ENCODE peak calls at places on chromosomes 11 and 22, in six cellular contexts. P, Y, A, J, T and H are unnamed samples.

GRCh38 chr11:84532364-84532763 is 1094.8 kb downstream of the DLG2 start:
- DNase-seq in P (no peak), Y (no peak), A (no peak), J (no peak), T (no peak), H (no peak)

GRCh38 chr11:23988381-23989006 is 508.4 kb upstream of the LUZP2 start:
- DNase-seq in P (no peak), Y (no peak), A (peak), J (no peak), T (no peak), H (no peak)

GRCh38 chr11:47480762-47481161 is 31.8 kb upstream of the RAPSN start:
- DNase-seq in P (no peak), Y (no peak), A (no peak), J (no peak), T (no peak), H (no peak)

GRCh38 chr11:79335681-79336080 is 105.1 kb downstream of the TENM4 start:
- DNase-seq in P (no peak), Y (no peak), A (no peak), J (no peak), T (no peak), H (no peak)

GRCh38 chr11:16784671-16785070 is 46.2 kb downstream of the C11orf58 start:
- DNase-seq in P (no peak), Y (no peak), A (no peak), J (no peak), T (no peak), H (no peak)

GRCh38 chr11:117868815-117869642 is 7.4 kb downstream of the FXYD6 start:
- DNase-seq in P (no peak), Y (no peak), A (no peak), J (no peak), T (no peak), H (no peak)

GRCh38 chr22:32660292-32660691 is 141.2 kb upstream of the TIMP3 start:
- DNase-seq in P (peak), Y (peak), A (peak), J (peak), T (peak), H (peak)

GRCh38 chr11:134522782-134523570 is 110.9 kb upstream of the B3GAT1 start:
- DNase-seq in P (no peak), Y (no peak), A (no peak), J (no peak), T (no peak), H (no peak)

GRCh38 chr11:106173291-106173690 is 95.8 kb downstream of the AASDHPPT start:
- DNase-seq in P (no peak), Y (no peak), A (no peak), J (no peak), T (no peak), H (no peak)

GRCh38 chr11:68813778-68814177 is 27.9 kb downstream of the CPT1A start:
- DNase-seq in P (no peak), Y (no peak), A (no peak), J (no peak), T (no peak), H (no peak)

GRCh38 chr11:70908223-70908622 is 344.2 kb downstream of the SHANK2 start:
- DNase-seq in P (no peak), Y (no peak), A (no peak), J (no peak), T (no peak), H (no peak)

GRCh38 chr11:68903631-68904457 is at the start of the genes IGHMBP2 and MRPL21:
- DNase-seq in P (peak), Y (peak), A (peak), J (peak), T (peak), H (peak)

GRCh38 chr22:20281891-20282290 is 13.8 kb upstream of the RTN4R start:
- DNase-seq in P (no peak), Y (no peak), A (no peak), J (no peak), T (no peak), H (no peak)

GRCh38 chr11:288328-289144 is at the start of gene PGGHG:
- DNase-seq in P (peak), Y (peak), A (peak), J (no peak), T (no peak), H (peak)

GRCh38 chr22:49255741-49256318 is 571.8 kb downstream of the BRD1 start:
- DNase-seq in P (no peak), Y (no peak), A (no peak), J (no peak), T (no peak), H (peak)

GRCh38 chr11:95674669-95675358 is 114.8 kb downstream of the FAM76B start:
- DNase-seq in P (no peak), Y (no peak), A (no peak), J (no peak), T (no peak), H (no peak)

GRCh38 chr11:102516179-102516578 is 14.4 kb downstream of the MMP7 start:
- DNase-seq in P (no peak), Y (no peak), A (no peak), J (no peak), T (no peak), H (no peak)

GRCh38 chr11:62671272-62671603 is 235 bp upstream of the UQCC3 start:
- DNase-seq in P (no peak), Y (peak), A (no peak), J (no peak), T (no peak), H (no peak)

GRCh38 chr11:62694455-62695167 is 5.3 kb upstream of the LRRN4CL start:
- DNase-seq in P (peak), Y (peak), A (peak), J (peak), T (peak), H (peak)

GRCh38 chr22:47213571-47214230 is 451.3 kb downstream of the TBC1D22A start:
- DNase-seq in P (no peak), Y (no peak), A (peak), J (peak), T (peak), H (no peak)

GRCh38 chr11:122044086-122044485 is 71.9 kb downstream of the BLID start:
- DNase-seq in P (no peak), Y (no peak), A (peak), J (no peak), T (no peak), H (no peak)

GRCh38 chr11:102733232-102733875 is 8.6 kb upstream of the MMP8 start:
- DNase-seq in P (peak), Y (peak), A (peak), J (peak), T (no peak), H (no peak)

GRCh38 chr11:103624708-103625623 is 411.5 kb upstream of the DDI1 start:
- DNase-seq in P (no peak), Y (no peak), A (peak), J (no peak), T (no peak), H (no peak)

GRCh38 chr11:16596231-16596630 is 142.2 kb upstream of the C11orf58 start:
- DNase-seq in P (no peak), Y (no peak), A (no peak), J (no peak), T (no peak), H (no peak)